ENCODE peak calls at places on chromosomes 4 and X, in eight cellular contexts. X is IMR-90, Y is BE2C, Q is thoracic aorta, Z is suprapubic skin, B is AG10803, V is lower lobe of right lung, M is left lung. K is an unnamed sample.
A peak's percentile ranks its signal among the peaks of the same experiment; 100 is the strongest.

GRCh38 chr4:65789850-65790249 is 119.6 kb upstream of the EPHA5 start:
- DNase-seq in B (no peak), M (no peak), Y (no peak), V (no peak), X (no peak), Q (no peak), Z (no peak), K (peak; percentile 45)

GRCh38 chr4:7516116-7516772 is 81.5 kb upstream of the PSAPL1 start:
- DNase-seq in B (no peak), Q (no peak), X (no peak), Y (peak; percentile 49), M (no peak), V (no peak), Z (no peak), K (no peak)

GRCh38 chr4:55184600-55185523 is 59.5 kb upstream of the KDR start:
- DNase-seq in V (no peak), Y (peak; percentile 34), Q (no peak), B (peak; percentile 73), Z (no peak), M (no peak), X (peak; percentile 66), K (peak; percentile 76)

GRCh38 chrX:76996641-76997040 is 450.5 kb upstream of the FGF16 start:
- DNase-seq in X (no peak), V (no peak), Z (no peak), Q (no peak), B (no peak), Y (no peak), M (no peak), K (no peak)

GRCh38 chr4:156749791-156750403 is 221.7 kb downstream of the PDGFC start:
- DNase-seq in B (peak; percentile 73), Y (no peak), X (peak; percentile 29), M (no peak), V (no peak), Z (no peak), Q (no peak), K (no peak)

GRCh38 chr4:97394653-97395052 is 748.6 kb downstream of the STPG2 start:
- DNase-seq in B (no peak), Y (no peak), X (no peak), Q (no peak), Z (no peak), M (no peak), V (no peak), K (no peak)

GRCh38 chr4:1226167-1226514 is 22.8 kb downstream of the CTBP1 start:
- DNase-seq in Y (no peak), Z (no peak), M (no peak), V (no peak), X (no peak), Q (no peak), B (no peak), K (no peak)

GRCh38 chr4:11585506-11585905 is 156.8 kb upstream of the HS3ST1 start:
- DNase-seq in Z (no peak), Y (no peak), Q (no peak), B (no peak), M (no peak), V (no peak), X (no peak), K (peak; percentile 66)

GRCh38 chr4:184575306-184575705 is 73.9 kb downstream of the CASP3 start:
- DNase-seq in Z (no peak), Y (no peak), B (no peak), M (no peak), X (no peak), Q (no peak), V (no peak), K (no peak)

GRCh38 chr4:38715076-38715475 is 51.1 kb downstream of the KLF3 start:
- DNase-seq in M (no peak), Z (no peak), Y (no peak), B (peak; percentile 87), Q (no peak), V (no peak), X (no peak), K (no peak)

GRCh38 chrX:53440631-53441517 is 6.7 kb upstream of the HSD17B10 start:
- DNase-seq in X (peak; percentile 34), Q (peak; percentile 19), M (peak; percentile 82), Z (peak; percentile 89), B (peak; percentile 53), Y (no peak), V (peak; percentile 63), K (peak; percentile 69)

GRCh38 chr4:7652451-7652871 is 217.7 kb upstream of the PSAPL1 start:
- DNase-seq in V (peak; percentile 43), M (no peak), B (no peak), Z (no peak), Q (no peak), X (no peak), Y (no peak), K (no peak)

GRCh38 chr4:186698525-186698924 is 25.1 kb downstream of the FAT1 start:
- DNase-seq in M (no peak), B (no peak), Y (no peak), Q (no peak), V (no peak), Z (no peak), X (no peak), K (no peak)

GRCh38 chr4:164871673-164872072 is 5.3 kb upstream of the APELA start:
- DNase-seq in Y (no peak), M (no peak), Z (no peak), X (no peak), B (no peak), Q (no peak), V (no peak), K (no peak)

GRCh38 chrX:57821703-57822375 is 88.4 kb downstream of the ZXDA start:
- DNase-seq in V (no peak), Q (no peak), Y (peak; percentile 20), X (peak; percentile 55), M (no peak), Z (no peak), B (peak; percentile 57), K (peak; percentile 78)

GRCh38 chr4:4430492-4431195 is 43.7 kb downstream of the NSG1 start:
- DNase-seq in M (no peak), V (no peak), Z (no peak), B (peak; percentile 95), Q (no peak), X (peak; percentile 92), Y (peak; percentile 86), K (peak; percentile 78)

DNA sequence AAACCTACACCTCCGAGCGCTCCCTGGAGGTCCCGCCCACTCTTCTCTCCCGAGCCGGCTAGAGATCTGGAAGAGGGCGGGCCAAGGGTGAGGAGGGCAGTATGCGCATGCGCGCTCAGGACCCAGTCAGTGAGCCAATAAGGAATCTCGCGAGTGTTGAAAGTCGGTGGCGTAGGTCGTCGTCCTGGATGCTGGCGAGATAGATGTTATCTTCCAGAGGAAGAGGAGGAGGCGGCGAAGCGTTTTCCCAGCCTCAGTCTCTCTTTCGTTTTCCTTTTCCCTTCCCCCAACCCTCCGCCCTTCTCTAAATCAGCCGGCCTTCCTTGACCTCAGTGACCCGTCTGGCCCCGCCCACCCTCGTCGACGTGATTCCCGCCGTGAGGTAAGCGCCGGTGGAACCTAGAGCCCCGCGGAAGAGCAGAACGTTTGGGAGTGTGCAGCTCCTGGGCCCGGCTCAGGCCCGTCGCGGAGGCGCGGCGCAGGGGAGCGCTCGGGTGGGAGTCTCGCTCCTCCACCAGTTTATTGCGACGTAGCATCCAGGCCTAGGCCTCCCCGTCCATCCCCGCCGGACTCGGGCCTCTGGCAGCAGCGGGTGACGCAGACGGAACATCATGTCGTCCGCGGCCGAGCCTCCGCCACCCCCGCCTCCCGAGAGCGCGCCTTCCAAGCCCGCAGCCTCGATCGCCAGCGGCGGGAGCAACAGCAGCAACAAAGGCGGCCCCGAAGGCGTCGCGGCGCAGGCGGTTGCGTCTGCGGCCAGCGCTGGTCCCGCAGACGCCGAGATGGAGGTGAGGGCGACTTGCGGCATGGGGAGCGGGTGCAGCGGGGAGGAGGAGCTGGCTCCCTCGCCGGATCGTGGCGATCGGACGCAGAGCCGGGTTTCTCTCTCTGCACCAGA is at the start of gene SMARCA5:
- DNase-seq in X (peak; percentile 98), Z (peak; percentile 98), V (peak; percentile 99), Y (peak; percentile 96), M (peak; percentile 98), B (peak; percentile 96), Q (peak; percentile 90), K (peak; percentile 99)
- TF ChIP-seq CTCF in X (no peak), Z (no peak), V (no peak), Y (no peak), M (no peak), B (peak; percentile 2), Q (no peak), K (no peak)

GRCh38 chrX:31219174-31219573 is 147.3 kb upstream of the FTHL17 start:
- DNase-seq in X (no peak), Y (no peak), B (no peak), Z (no peak), M (no peak), V (no peak), Q (no peak), K (no peak)

GRCh38 chrX:31212856-31213748 is 141.3 kb upstream of the FTHL17 start:
- DNase-seq in V (no peak), B (no peak), Q (no peak), Y (no peak), Z (no peak), M (no peak), X (no peak), K (no peak)

GRCh38 chrX:31217111-31217510 is 145.3 kb upstream of the FTHL17 start:
- DNase-seq in M (no peak), Z (no peak), V (no peak), Y (no peak), X (no peak), B (no peak), Q (no peak), K (no peak)

GRCh38 chrX:31213941-31214340 is 142.1 kb upstream of the FTHL17 start:
- DNase-seq in B (peak; percentile 14), X (peak; percentile 19), Q (no peak), M (no peak), Z (no peak), V (no peak), Y (peak; percentile 10), K (peak; percentile 11)

DNA sequence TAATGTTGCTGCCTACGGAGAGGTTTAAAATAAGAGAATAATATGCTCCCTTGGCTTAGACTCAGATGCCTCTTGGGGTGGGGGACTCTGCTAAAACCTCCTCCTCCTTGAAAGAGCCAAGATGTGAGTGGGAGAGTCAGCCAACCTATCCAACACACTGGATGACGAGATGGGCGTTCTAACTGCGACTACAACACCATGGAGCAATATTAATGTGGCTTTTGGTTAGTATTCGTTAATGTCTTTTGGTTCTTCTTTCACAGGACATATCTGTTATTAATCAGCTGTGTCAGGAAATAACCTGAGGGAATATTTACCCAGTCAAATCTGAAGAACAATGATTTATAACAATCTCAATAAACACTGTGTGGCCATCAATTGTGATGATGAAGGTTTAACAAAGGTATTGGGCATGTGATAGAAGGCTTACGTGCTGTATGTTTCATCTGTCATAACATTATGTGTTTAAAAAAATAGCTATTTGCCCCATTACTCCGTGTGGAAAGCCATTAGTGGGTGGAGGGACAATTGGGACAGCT is 143.5 kb upstream of the FTHL17 start:
- DNase-seq in V (no peak), B (no peak), Q (no peak), M (no peak), Z (no peak), X (no peak), Y (no peak), K (no peak)
- H3K4me3 ChIP-seq in V (no peak overlapping the region), B (no peak overlapping the region), Q (no peak overlapping the region), M (no peak overlapping the region), Z (no peak overlapping the region), X (no peak overlapping the region), Y (no peak overlapping the region), K (no peak overlapping the region)

GRCh38 chr4:69896530-69897116 is 34.2 kb upstream of the CSN1S1 start:
- DNase-seq in Y (no peak), Z (no peak), M (no peak), B (no peak), X (peak; percentile 3), Q (no peak), V (no peak), K (peak; percentile 44)
- TF ChIP-seq CTCF in Y (peak; percentile 54), Z (no peak), M (peak; percentile 10), B (peak; percentile 47), X (peak; percentile 38), Q (peak; percentile 16), V (peak; percentile 39), K (peak; percentile 63)

GRCh38 chrX:78327370-78328048 is at the start of gene CYSLTR1:
- DNase-seq in V (no peak), X (no peak), B (no peak), Z (no peak), Q (no peak), M (no peak), Y (no peak), K (no peak)
- H3K4me3 ChIP-seq in V (peak within 1 kb of the TSS; percentile 49), X (no peak within 1 kb of the TSS), B (no peak within 1 kb of the TSS), Z (peak within 1 kb of the TSS; percentile 24), Q (peak within 1 kb of the TSS; percentile 57), M (no peak within 1 kb of the TSS), Y (no peak within 1 kb of the TSS), K (no peak within 1 kb of the TSS)